ENCODE peak calls at places on chromosomes 1 and 21, in five cellular contexts. D, N, V, G and A are unnamed samples.

GRCh38 chr1:212218911-212219310 is 66.3 kb upstream of the PPP2R5A start:
- DNase-seq in D (peak; percentile 36), N (no peak), V (no peak), G (no peak), A (no peak)

GRCh38 chr1:226551299-226551698 is 2.7 kb downstream of the STUM start:
- DNase-seq in D (no peak), N (no peak), V (no peak), G (no peak), A (no peak)

GRCh38 chr21:34082769-34083168 is 9.4 kb downstream of the MRPS6 start:
- DNase-seq in D (no peak), N (no peak), V (no peak), G (no peak), A (no peak)

GRCh38 chr1:12383786-12384185 is 154.0 kb downstream of the VPS13D start:
- DNase-seq in D (no peak), N (no peak), V (no peak), G (no peak), A (no peak)

GRCh38 chr1:19402031-19402430 is 83.3 kb downstream of the CAPZB start:
- DNase-seq in D (no peak), N (no peak), V (no peak), G (no peak), A (no peak)

GRCh38 chr21:33945652-33946270 is 30.2 kb upstream of the ATP5PO start:
- DNase-seq in D (no peak), N (no peak), V (no peak), G (no peak), A (no peak)

GRCh38 chr1:30779294-30780071 is 21.9 kb upstream of the LAPTM5 start:
- DNase-seq in D (peak; percentile 86), N (peak; percentile 67), V (peak; percentile 37), G (peak; percentile 91), A (peak; percentile 99)

GRCh38 chr1:168623003-168623828 is 46.8 kb downstream of the XCL1 start:
- DNase-seq in D (no peak), N (peak; percentile 85), V (peak; percentile 88), G (peak; percentile 23), A (no peak)

GRCh38 chr1:6419397-6419802 is 319 bp downstream of the HES2 start:
- DNase-seq in D (no peak), N (peak; percentile 41), V (no peak), G (no peak), A (peak; percentile 84)

GRCh38 chr1:54479251-54479650 is 68.8 kb upstream of the ACOT11 start:
- DNase-seq in D (no peak), N (no peak), V (no peak), G (peak; percentile 79), A (no peak)

GRCh38 chr1:94305704-94306103 is 68.3 kb upstream of the ARHGAP29 start:
- DNase-seq in D (no peak), N (no peak), V (no peak), G (no peak), A (no peak)

GRCh38 chr1:44090409-44091252 is 28.0 kb upstream of the KLF17 start:
- DNase-seq in D (no peak), N (no peak), V (no peak), G (no peak), A (no peak)

GRCh38 chr1:21293537-21294265 is 3.4 kb upstream of the ECE1 start:
- DNase-seq in D (peak; percentile 68), N (no peak), V (no peak), G (no peak), A (no peak)

GRCh38 chr21:32101206-32101763 is 177.6 kb downstream of the MIS18A start:
- DNase-seq in D (no peak), N (no peak), V (no peak), G (no peak), A (no peak)

GRCh38 chr1:219283541-219283940 is 109.9 kb downstream of the LYPLAL1 start:
- DNase-seq in D (no peak), N (no peak), V (no peak), G (no peak), A (no peak)

GRCh38 chr1:229131243-229132105 is 139.4 kb upstream of the RAB4A start:
- DNase-seq in D (no peak), N (no peak), V (no peak), G (no peak), A (no peak)

GRCh38 chr1:32172621-32173245 is 6.7 kb upstream of the TXLNA start:
- DNase-seq in D (peak; percentile 43), N (no peak), V (no peak), G (no peak), A (no peak)

GRCh38 chr1:22851517-22851916 is 121.1 kb downstream of the LACTBL1 start:
- DNase-seq in D (no peak), N (no peak), V (no peak), G (no peak), A (no peak)

GRCh38 chr1:41017141-41018024 is 4.1 kb downstream of the SLFNL1 start:
- DNase-seq in D (no peak), N (no peak), V (no peak), G (no peak), A (no peak)
- H3K4me1 ChIP-seq in D (peaks cover 13% of the 10 kb centered on the region), N (peaks cover 61% of the 10 kb centered on the region), V (no peaks in the 10 kb centered on the region), G (peaks cover 5% of the 10 kb centered on the region), A (no peaks in the 10 kb centered on the region)

DNA sequence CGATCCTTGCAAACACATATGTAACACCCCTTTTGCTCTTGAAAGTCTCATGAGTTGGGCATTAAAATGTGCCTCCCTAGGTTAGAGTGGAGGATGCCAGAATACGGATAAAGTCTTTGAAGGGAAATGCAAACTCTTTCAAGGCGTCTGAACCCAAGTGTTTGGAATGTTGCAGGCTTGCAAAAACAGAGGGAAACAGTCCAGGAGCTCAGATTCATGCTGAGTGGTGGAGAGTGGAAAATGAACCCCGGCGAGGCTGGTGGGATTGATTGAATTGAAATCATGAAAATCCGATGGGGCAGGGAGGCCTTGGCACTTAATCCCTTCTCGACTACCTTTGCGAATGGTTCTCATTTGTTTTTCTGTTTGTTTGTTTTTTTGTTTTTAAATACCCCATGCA is 175.5 kb downstream of the PGBD5 start:
- DNase-seq in D (no peak), N (no peak), V (no peak), G (peak; percentile 15), A (peak; percentile 56)
- H3K4me3 ChIP-seq in D (no peak overlapping the region), N (no peak overlapping the region), V (no peak overlapping the region), G (no peak overlapping the region), A (no peak overlapping the region)

DNA sequence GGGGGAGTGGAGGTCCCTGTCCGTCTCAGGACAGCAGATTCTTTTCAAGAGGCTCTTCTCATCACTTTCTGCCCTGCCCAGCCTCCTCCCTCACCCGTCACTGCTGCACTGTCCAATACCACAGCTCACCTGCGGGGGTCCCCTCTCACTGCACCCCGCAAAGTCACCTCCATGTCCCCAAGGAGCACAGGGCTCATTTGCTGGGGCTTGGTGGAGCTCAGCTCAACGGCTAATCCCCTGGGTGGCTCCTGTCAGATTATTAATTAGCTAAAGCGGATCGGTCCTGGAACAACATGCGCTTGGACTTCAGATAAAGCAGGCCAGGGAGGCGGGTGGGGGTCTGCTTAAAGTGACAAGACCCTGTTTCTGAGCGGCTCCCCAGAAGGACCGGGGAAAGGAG is 43.2 kb downstream of the CASZ1 start:
- DNase-seq in D (no peak), N (no peak), V (no peak), G (no peak), A (peak; percentile 66)
- TF ChIP-seq CTCF in D (no peak), N (no peak), V (peak; percentile 28), G (no peak), A (peak; percentile 64)

GRCh38 chr1:203677771-203678170 is 51.1 kb downstream of the ATP2B4 start:
- DNase-seq in D (no peak), N (no peak), V (no peak), G (no peak), A (no peak)
- H3K4me1 ChIP-seq in D (peaks cover 31% of the 10 kb centered on the region), N (peaks cover 25% of the 10 kb centered on the region), V (peaks cover 22% of the 10 kb centered on the region), G (peaks cover 23% of the 10 kb centered on the region), A (peaks cover 11% of the 10 kb centered on the region)

GRCh38 chr1:111221276-111221632 is 6.3 kb upstream of the CHI3L2 start:
- DNase-seq in D (no peak), N (no peak), V (no peak), G (no peak), A (no peak)
- H3K4me3 ChIP-seq in D (peak overlapping the region; percentile 53), N (no peak overlapping the region), V (no peak overlapping the region), G (no peak overlapping the region), A (no peak overlapping the region)

DNA sequence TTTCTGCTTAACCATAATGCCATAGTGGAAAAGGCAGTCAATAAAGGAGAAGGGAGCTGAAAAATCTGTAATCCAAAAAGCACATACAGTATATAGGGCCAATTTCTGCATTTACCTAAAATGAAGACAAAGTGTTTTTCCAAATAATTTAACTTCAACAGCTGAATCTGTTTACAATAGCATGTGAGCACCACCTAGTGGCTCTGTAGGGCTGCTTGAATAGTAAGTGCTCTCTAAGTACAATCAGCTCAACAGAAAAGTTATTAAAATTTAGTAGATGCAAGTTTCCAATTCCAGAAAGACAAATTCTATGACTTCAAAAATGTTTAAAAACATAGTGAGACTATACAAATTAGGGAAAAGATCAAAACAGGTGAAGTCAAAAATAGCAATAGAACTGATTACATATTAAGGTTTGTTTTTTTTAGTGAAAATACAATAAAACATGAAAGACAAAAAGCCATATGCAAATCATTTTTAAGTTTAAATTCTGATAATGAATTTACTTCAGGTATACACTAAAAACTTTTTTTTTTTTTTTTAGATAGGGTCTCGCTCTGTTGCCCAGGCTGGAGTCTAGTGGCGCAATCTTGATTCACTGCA is 220.0 kb downstream of the SETD4 start:
- DNase-seq in D (peak; percentile 76), N (peak; percentile 72), V (peak; percentile 26), G (peak; percentile 90), A (peak; percentile 65)
- TF ChIP-seq CTCF in D (peak; percentile 100), N (peak; percentile 77), V (peak; percentile 62), G (peak; percentile 80), A (peak; percentile 98)

DNA sequence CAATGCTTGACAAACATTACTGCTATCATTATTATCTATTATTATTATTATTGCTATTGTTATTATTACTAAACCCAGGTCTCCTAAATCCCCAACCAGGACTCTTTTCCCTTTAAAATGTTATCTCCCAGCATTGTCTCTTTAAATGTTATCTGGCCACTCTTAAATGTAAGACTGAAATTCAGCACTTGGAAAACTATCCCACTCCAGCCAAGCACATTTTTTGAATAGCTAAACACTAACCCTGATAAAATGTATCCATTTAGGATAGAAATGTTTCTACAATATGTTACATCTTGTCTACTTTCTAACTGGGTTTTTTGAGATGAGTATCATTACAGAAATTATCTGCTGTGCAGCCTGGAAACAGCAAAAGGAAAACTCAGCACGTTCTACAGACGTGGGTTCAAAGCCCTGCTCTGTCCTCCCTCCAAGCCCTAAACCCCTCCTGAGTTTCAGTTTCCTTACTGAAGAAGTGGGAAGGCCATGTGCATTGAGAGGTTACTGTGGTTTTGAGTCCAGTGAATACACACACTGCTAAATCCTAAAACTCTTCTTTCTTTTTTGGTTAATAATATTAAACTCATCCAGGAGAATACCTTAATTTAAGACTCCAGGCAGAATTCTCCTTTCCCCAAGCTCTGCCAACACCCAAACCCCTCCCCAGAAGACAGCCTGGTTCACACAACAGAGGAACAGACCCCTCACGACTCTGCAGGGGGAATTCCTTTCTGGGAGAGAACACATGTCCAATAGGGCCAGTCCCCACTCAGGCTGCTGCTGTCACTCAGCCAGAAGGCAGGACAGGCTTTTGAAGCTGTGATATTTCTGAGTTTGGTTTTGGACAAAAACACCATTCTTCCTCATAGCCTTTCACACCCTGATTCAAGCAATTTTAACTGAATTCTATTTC is 41.9 kb downstream of the HIVEP3 start:
- DNase-seq in D (no peak), N (no peak), V (no peak), G (peak; percentile 38), A (no peak)
- H3K4me1 ChIP-seq in D (no peaks in the 10 kb centered on the region), N (no peaks in the 10 kb centered on the region), V (peaks cover 49% of the 10 kb centered on the region), G (peaks cover 27% of the 10 kb centered on the region), A (peaks cover 30% of the 10 kb centered on the region)

GRCh38 chr1:150564051-150564991 is 15.1 kb downstream of the MCL1 start:
- DNase-seq in D (no peak), N (no peak), V (no peak), G (no peak), A (peak; percentile 54)
- H3K4me3 ChIP-seq in D (peak overlapping the region; percentile 74), N (no peak overlapping the region), V (no peak overlapping the region), G (no peak overlapping the region), A (no peak overlapping the region)